ENCODE peak calls at places on chromosomes 16 and 17, in seven cellular contexts. One of them, this sample, is unnamed.
A peak's percentile ranks its signal among the peaks of the same experiment; 100 is the strongest.

GRCh38 chr16:68086336-68086821 is 1.2 kb downstream of the NFATC3 start:
- DNase-seq in adrenal gland: no peak
- DNase-seq in substantia nigra: no peak
- DNase-seq in SK-N-SH: peak; percentile 39
- DNase-seq in AG04450: no peak
- DNase-seq in cardiac muscle cell: peak; percentile 33
- DNase-seq in CD8-positive, alpha-beta T cell: no peak
- DNase-seq in this sample: no peak

GRCh38 chr16:73887895-73888294 is 408.7 kb upstream of the PSMD7 start:
- DNase-seq in cardiac muscle cell: no peak
- DNase-seq in substantia nigra: no peak
- DNase-seq in adrenal gland: no peak
- DNase-seq in SK-N-SH: no peak
- DNase-seq in AG04450: no peak
- DNase-seq in CD8-positive, alpha-beta T cell: no peak
- DNase-seq in this sample: no peak

GRCh38 chr17:21419299-21420239 is 43.4 kb downstream of the KCNJ12 start:
- DNase-seq in adrenal gland: no peak
- DNase-seq in AG04450: no peak
- DNase-seq in substantia nigra: no peak
- DNase-seq in SK-N-SH: no peak
- DNase-seq in CD8-positive, alpha-beta T cell: peak; percentile 87
- DNase-seq in cardiac muscle cell: no peak
- DNase-seq in this sample: no peak

GRCh38 chr16:4505356-4506153 is 29.4 kb downstream of the HMOX2 start:
- DNase-seq in CD8-positive, alpha-beta T cell: peak; percentile 93
- DNase-seq in substantia nigra: no peak
- DNase-seq in SK-N-SH: no peak
- DNase-seq in cardiac muscle cell: no peak
- DNase-seq in AG04450: no peak
- DNase-seq in adrenal gland: no peak
- DNase-seq in this sample: no peak

GRCh38 chr17:66673668-66674276 is 161.1 kb upstream of the CACNG5 start:
- DNase-seq in AG04450: peak; percentile 39
- DNase-seq in substantia nigra: no peak
- DNase-seq in cardiac muscle cell: peak; percentile 75
- DNase-seq in adrenal gland: peak; percentile 75
- DNase-seq in CD8-positive, alpha-beta T cell: peak; percentile 60
- DNase-seq in SK-N-SH: peak; percentile 70
- DNase-seq in this sample: no peak

GRCh38 chr16:70331588-70332358 is 14.9 kb upstream of the DDX19A start:
- DNase-seq in cardiac muscle cell: peak; percentile 16
- DNase-seq in CD8-positive, alpha-beta T cell: no peak
- DNase-seq in AG04450: no peak
- DNase-seq in adrenal gland: no peak
- DNase-seq in SK-N-SH: no peak
- DNase-seq in substantia nigra: no peak
- DNase-seq in this sample: no peak

GRCh38 chr16:85321856-85322271 is 209.6 kb upstream of the CIBAR2 start:
- DNase-seq in adrenal gland: peak; percentile 98
- DNase-seq in cardiac muscle cell: peak; percentile 99
- DNase-seq in substantia nigra: peak; percentile 85
- DNase-seq in SK-N-SH: peak; percentile 77
- DNase-seq in CD8-positive, alpha-beta T cell: no peak
- DNase-seq in AG04450: peak; percentile 78
- DNase-seq in this sample: no peak

GRCh38 chr16:81616321-81617020 is 162.6 kb upstream of the PLCG2 start:
- DNase-seq in SK-N-SH: peak; percentile 65
- DNase-seq in substantia nigra: peak; percentile 49
- DNase-seq in adrenal gland: peak; percentile 87
- DNase-seq in cardiac muscle cell: peak; percentile 77
- DNase-seq in CD8-positive, alpha-beta T cell: peak; percentile 87
- DNase-seq in AG04450: no peak
- DNase-seq in this sample: no peak

GRCh38 chr16:4371481-4372314 is at the start of gene VASN:
- DNase-seq in CD8-positive, alpha-beta T cell: peak; percentile 75
- DNase-seq in cardiac muscle cell: peak; percentile 87
- DNase-seq in AG04450: no peak
- DNase-seq in adrenal gland: peak; percentile 87
- DNase-seq in substantia nigra: peak; percentile 46
- DNase-seq in SK-N-SH: peak; percentile 98
- DNase-seq in this sample: no peak

GRCh38 chr17:45345554-45346254 is 28.9 kb upstream of the MAP3K14 start:
- DNase-seq in CD8-positive, alpha-beta T cell: no peak
- DNase-seq in substantia nigra: no peak
- DNase-seq in SK-N-SH: no peak
- DNase-seq in AG04450: peak; percentile 55
- DNase-seq in adrenal gland: peak; percentile 53
- DNase-seq in cardiac muscle cell: peak; percentile 95
- DNase-seq in this sample: no peak

GRCh38 chr16:11698271-11698689 is 30.0 kb downstream of the SNN start:
- DNase-seq in cardiac muscle cell: no peak
- DNase-seq in CD8-positive, alpha-beta T cell: no peak
- DNase-seq in substantia nigra: no peak
- DNase-seq in SK-N-SH: no peak
- DNase-seq in adrenal gland: no peak
- DNase-seq in AG04450: no peak
- DNase-seq in this sample: no peak

GRCh38 chr17:58531661-58532554 is 17.5 kb upstream of the MTMR4 start:
- DNase-seq in adrenal gland: peak; percentile 76
- DNase-seq in CD8-positive, alpha-beta T cell: peak; percentile 49
- DNase-seq in cardiac muscle cell: peak; percentile 55
- DNase-seq in AG04450: no peak
- DNase-seq in SK-N-SH: peak; percentile 95
- DNase-seq in substantia nigra: peak; percentile 51
- DNase-seq in this sample: no peak

GRCh38 chr17:10631048-10631700 is 25.9 kb downstream of the MYH3 start:
- DNase-seq in adrenal gland: no peak
- DNase-seq in AG04450: no peak
- DNase-seq in substantia nigra: no peak
- DNase-seq in cardiac muscle cell: peak; percentile 46
- DNase-seq in SK-N-SH: peak; percentile 66
- DNase-seq in CD8-positive, alpha-beta T cell: no peak
- DNase-seq in this sample: no peak

GRCh38 chr17:79821331-79822095 is 17.7 kb downstream of the CBX4 start:
- DNase-seq in CD8-positive, alpha-beta T cell: no peak
- DNase-seq in adrenal gland: no peak
- DNase-seq in AG04450: no peak
- DNase-seq in SK-N-SH: no peak
- DNase-seq in cardiac muscle cell: no peak
- DNase-seq in substantia nigra: no peak
- DNase-seq in this sample: no peak

GRCh38 chr17:33434841-33435240 is 141.7 kb upstream of the ASIC2 start:
- DNase-seq in CD8-positive, alpha-beta T cell: no peak
- DNase-seq in SK-N-SH: no peak
- DNase-seq in AG04450: no peak
- DNase-seq in adrenal gland: no peak
- DNase-seq in substantia nigra: no peak
- DNase-seq in cardiac muscle cell: no peak
- DNase-seq in this sample: no peak

GRCh38 chr17:37490638-37491614 is 1.2 kb downstream of the DUSP14 start:
- DNase-seq in adrenal gland: peak; percentile 89
- DNase-seq in substantia nigra: no peak
- DNase-seq in CD8-positive, alpha-beta T cell: no peak
- DNase-seq in SK-N-SH: no peak
- DNase-seq in cardiac muscle cell: peak; percentile 84
- DNase-seq in AG04450: no peak
- DNase-seq in this sample: no peak

GRCh38 chr17:37494971-37495370 is 5.3 kb downstream of the DUSP14 start:
- DNase-seq in substantia nigra: no peak
- DNase-seq in SK-N-SH: no peak
- DNase-seq in CD8-positive, alpha-beta T cell: no peak
- DNase-seq in cardiac muscle cell: no peak
- DNase-seq in adrenal gland: no peak
- DNase-seq in AG04450: no peak
- DNase-seq in this sample: no peak

GRCh38 chr17:37493249-37494027 is 3.7 kb downstream of the DUSP14 start:
- DNase-seq in substantia nigra: no peak
- DNase-seq in cardiac muscle cell: peak; percentile 56
- DNase-seq in CD8-positive, alpha-beta T cell: no peak
- DNase-seq in SK-N-SH: no peak
- DNase-seq in AG04450: peak; percentile 81
- DNase-seq in adrenal gland: no peak
- DNase-seq in this sample: peak; percentile 96

GRCh38 chr17:37492167-37492566 is 2.5 kb downstream of the DUSP14 start:
- DNase-seq in CD8-positive, alpha-beta T cell: no peak
- DNase-seq in cardiac muscle cell: no peak
- DNase-seq in substantia nigra: no peak
- DNase-seq in AG04450: no peak
- DNase-seq in adrenal gland: no peak
- DNase-seq in SK-N-SH: no peak
- DNase-seq in this sample: no peak

GRCh38 chr17:37494401-37494831 is 4.7 kb downstream of the DUSP14 start:
- DNase-seq in adrenal gland: no peak
- DNase-seq in CD8-positive, alpha-beta T cell: no peak
- DNase-seq in substantia nigra: no peak
- DNase-seq in AG04450: no peak
- DNase-seq in cardiac muscle cell: peak; percentile 47
- DNase-seq in SK-N-SH: no peak
- DNase-seq in this sample: no peak
- H3K27ac ChIP-seq in adrenal gland: peak overlapping the region; percentile 2
- H3K27ac ChIP-seq in CD8-positive, alpha-beta T cell: no peak overlapping the region
- H3K27ac ChIP-seq in substantia nigra: no peak overlapping the region
- H3K27ac ChIP-seq in AG04450: peak overlapping the region; percentile 83
- H3K27ac ChIP-seq in cardiac muscle cell: no peak overlapping the region
- H3K27ac ChIP-seq in SK-N-SH: no peak overlapping the region
- H3K27ac ChIP-seq in this sample: peak overlapping the region; percentile 96

GRCh38 chr17:73420897-73421296 is 109.1 kb upstream of the CDC42EP4 start:
- DNase-seq in cardiac muscle cell: peak; percentile 23
- DNase-seq in substantia nigra: no peak
- DNase-seq in CD8-positive, alpha-beta T cell: no peak
- DNase-seq in SK-N-SH: peak; percentile 68
- DNase-seq in AG04450: no peak
- DNase-seq in adrenal gland: no peak
- DNase-seq in this sample: peak; percentile 72

GRCh38 chr17:73419051-73419450 is 107.2 kb upstream of the CDC42EP4 start:
- DNase-seq in cardiac muscle cell: no peak
- DNase-seq in substantia nigra: no peak
- DNase-seq in adrenal gland: no peak
- DNase-seq in AG04450: no peak
- DNase-seq in CD8-positive, alpha-beta T cell: no peak
- DNase-seq in SK-N-SH: no peak
- DNase-seq in this sample: no peak

GRCh38 chr17:73423159-73423715 is 111.4 kb upstream of the CDC42EP4 start:
- DNase-seq in SK-N-SH: no peak
- DNase-seq in cardiac muscle cell: no peak
- DNase-seq in CD8-positive, alpha-beta T cell: no peak
- DNase-seq in substantia nigra: no peak
- DNase-seq in AG04450: no peak
- DNase-seq in adrenal gland: no peak
- DNase-seq in this sample: no peak

GRCh38 chr17:73422121-73422520 is 110.3 kb upstream of the CDC42EP4 start:
- DNase-seq in SK-N-SH: no peak
- DNase-seq in CD8-positive, alpha-beta T cell: no peak
- DNase-seq in substantia nigra: no peak
- DNase-seq in cardiac muscle cell: no peak
- DNase-seq in adrenal gland: no peak
- DNase-seq in AG04450: no peak
- DNase-seq in this sample: no peak

GRCh38 chr17:73419896-73420295 is 108.1 kb upstream of the CDC42EP4 start:
- DNase-seq in adrenal gland: peak; percentile 70
- DNase-seq in substantia nigra: no peak
- DNase-seq in cardiac muscle cell: no peak
- DNase-seq in SK-N-SH: no peak
- DNase-seq in CD8-positive, alpha-beta T cell: no peak
- DNase-seq in AG04450: no peak
- DNase-seq in this sample: no peak
- H3K27ac ChIP-seq in adrenal gland: no peak overlapping the region
- H3K27ac ChIP-seq in substantia nigra: no peak overlapping the region
- H3K27ac ChIP-seq in cardiac muscle cell: no peak overlapping the region
- H3K27ac ChIP-seq in SK-N-SH: no peak overlapping the region
- H3K27ac ChIP-seq in CD8-positive, alpha-beta T cell: no peak overlapping the region
- H3K27ac ChIP-seq in AG04450: no peak overlapping the region
- H3K27ac ChIP-seq in this sample: no peak overlapping the region

GRCh38 chr16:56514845-56515244 is 5.0 kb downstream of the BBS2 start:
- DNase-seq in SK-N-SH: no peak
- DNase-seq in AG04450: no peak
- DNase-seq in adrenal gland: no peak
- DNase-seq in substantia nigra: no peak
- DNase-seq in CD8-positive, alpha-beta T cell: no peak
- DNase-seq in cardiac muscle cell: no peak
- DNase-seq in this sample: peak; percentile 18

GRCh38 chr16:56519459-56520250 is at the start of gene BBS2:
- DNase-seq in adrenal gland: peak; percentile 95
- DNase-seq in cardiac muscle cell: peak; percentile 88
- DNase-seq in SK-N-SH: peak; percentile 95
- DNase-seq in AG04450: peak; percentile 51
- DNase-seq in substantia nigra: peak; percentile 73
- DNase-seq in CD8-positive, alpha-beta T cell: peak; percentile 91
- DNase-seq in this sample: peak; percentile 20

GRCh38 chr16:56515665-56516064 is 4.2 kb downstream of the BBS2 start:
- DNase-seq in substantia nigra: no peak
- DNase-seq in AG04450: no peak
- DNase-seq in cardiac muscle cell: no peak
- DNase-seq in SK-N-SH: no peak
- DNase-seq in CD8-positive, alpha-beta T cell: no peak
- DNase-seq in adrenal gland: no peak
- DNase-seq in this sample: no peak

GRCh38 chr16:56518435-56518834 is 1.4 kb downstream of the BBS2 start:
- DNase-seq in adrenal gland: peak; percentile 85
- DNase-seq in CD8-positive, alpha-beta T cell: no peak
- DNase-seq in cardiac muscle cell: no peak
- DNase-seq in SK-N-SH: no peak
- DNase-seq in substantia nigra: no peak
- DNase-seq in AG04450: no peak
- DNase-seq in this sample: no peak

GRCh38 chr16:56517206-56517605 is 2.6 kb downstream of the BBS2 start:
- DNase-seq in CD8-positive, alpha-beta T cell: no peak
- DNase-seq in substantia nigra: no peak
- DNase-seq in SK-N-SH: no peak
- DNase-seq in cardiac muscle cell: no peak
- DNase-seq in adrenal gland: no peak
- DNase-seq in AG04450: no peak
- DNase-seq in this sample: no peak
- H3K27ac ChIP-seq in CD8-positive, alpha-beta T cell: no peak overlapping the region
- H3K27ac ChIP-seq in substantia nigra: peak overlapping the region; percentile 99
- H3K27ac ChIP-seq in SK-N-SH: no peak overlapping the region
- H3K27ac ChIP-seq in cardiac muscle cell: no peak overlapping the region
- H3K27ac ChIP-seq in adrenal gland: peak overlapping the region; percentile 97
- H3K27ac ChIP-seq in AG04450: no peak overlapping the region
- H3K27ac ChIP-seq in this sample: no peak overlapping the region

DNA sequence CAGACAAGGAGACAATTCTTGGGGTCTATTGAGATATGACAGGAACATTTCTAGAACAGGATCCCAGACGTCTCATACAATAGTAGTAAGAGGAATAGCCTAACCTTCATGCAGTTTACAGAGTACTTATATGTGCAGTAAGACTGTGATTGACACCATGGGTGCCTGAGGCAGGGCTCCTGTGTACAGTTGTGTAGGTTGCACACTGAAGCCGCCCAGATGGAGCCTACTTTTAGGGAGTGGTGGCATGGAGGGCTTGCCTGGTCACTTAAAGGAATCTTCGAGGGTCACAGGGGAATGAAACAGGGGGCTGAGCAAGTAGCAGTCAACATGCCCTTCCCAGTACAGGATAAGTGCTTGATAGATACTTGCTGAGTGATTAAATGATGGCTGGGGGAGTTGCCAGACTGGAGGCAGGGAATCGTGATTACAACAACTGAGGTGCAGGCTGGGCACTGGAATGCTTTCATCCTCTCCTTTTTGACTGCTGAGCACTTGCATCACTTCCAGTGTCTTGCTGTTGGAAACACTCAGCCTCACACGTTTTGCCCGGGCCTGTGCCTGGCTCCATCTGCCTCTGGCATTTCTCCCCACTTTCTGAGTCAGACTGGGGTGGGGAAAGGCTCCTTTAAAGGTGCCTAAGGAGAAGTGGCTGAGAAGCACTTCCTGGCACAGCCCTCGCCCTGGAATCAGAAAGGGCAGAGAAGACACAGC is 71.0 kb downstream of the COPRS start:
- DNase-seq in adrenal gland: no peak
- DNase-seq in substantia nigra: no peak
- DNase-seq in AG04450: peak; percentile 72
- DNase-seq in CD8-positive, alpha-beta T cell: no peak
- DNase-seq in cardiac muscle cell: peak; percentile 90
- DNase-seq in SK-N-SH: no peak
- DNase-seq in this sample: peak; percentile 83
- H3K27ac ChIP-seq in adrenal gland: no peak overlapping the region
- H3K27ac ChIP-seq in substantia nigra: no peak overlapping the region
- H3K27ac ChIP-seq in AG04450: peak overlapping the region; percentile 82
- H3K27ac ChIP-seq in CD8-positive, alpha-beta T cell: no peak overlapping the region
- H3K27ac ChIP-seq in cardiac muscle cell: no peak overlapping the region
- H3K27ac ChIP-seq in SK-N-SH: peak overlapping the region; percentile 2
- H3K27ac ChIP-seq in this sample: peak overlapping the region; percentile 92

This sample was measured in epithelial cell of prostate.